ENCODE peak calls at places on chromosome 21, in nine cellular contexts. Y, O, S, L, U, N, G, A and F are unnamed samples.

GRCh38 chr21:33199516-33200217 is 30.1 kb upstream of the IFNAR2 start:
- DNase-seq in Y (peak), O (peak), S (peak), L (peak), U (peak), N (peak), G (peak), A (peak), F (peak)

GRCh38 chr21:44735821-44736220 is 24.4 kb upstream of the TSPEAR start:
- DNase-seq in Y (no peak), O (no peak), S (no peak), L (no peak), U (no peak), N (no peak), G (no peak), A (no peak), F (no peak)

GRCh38 chr21:29092102-29092959 is 18.9 kb upstream of the CCT8 start:
- DNase-seq in Y (no peak), O (no peak), S (no peak), L (no peak), U (no peak), N (no peak), G (no peak), A (no peak), F (no peak)

GRCh38 chr21:36658926-36659325 is 40.0 kb upstream of the SIM2 start:
- DNase-seq in Y (no peak), O (no peak), S (no peak), L (no peak), U (no peak), N (no peak), G (no peak), A (no peak), F (no peak)

GRCh38 chr21:40631201-40631600 is 215.8 kb downstream of the DSCAM start:
- DNase-seq in Y (no peak), O (no peak), S (no peak), L (no peak), U (no peak), N (no peak), G (no peak), A (no peak), F (no peak)

GRCh38 chr21:31252611-31253010 is 91.5 kb downstream of the TIAM1 start:
- DNase-seq in Y (no peak), O (no peak), S (no peak), L (no peak), U (no peak), N (no peak), G (no peak), A (no peak), F (no peak)

GRCh38 chr21:33937931-33938339 is 22.3 kb upstream of the ATP5PO start:
- DNase-seq in Y (no peak), O (peak), S (no peak), L (no peak), U (no peak), N (peak), G (no peak), A (no peak), F (no peak)

GRCh38 chr21:46667735-46668380 is 32.4 kb downstream of the PRMT2 start:
- DNase-seq in Y (peak), O (no peak), S (no peak), L (peak), U (peak), N (no peak), G (peak), A (no peak), F (no peak)

GRCh38 chr21:46256501-46256994 is 28.0 kb upstream of the LSS start:
- DNase-seq in Y (no peak), O (no peak), S (no peak), L (no peak), U (no peak), N (no peak), G (no peak), A (no peak), F (no peak)

GRCh38 chr21:36381841-36382589 is 3.2 kb upstream of the CHAF1B start:
- DNase-seq in Y (no peak), O (no peak), S (no peak), L (no peak), U (no peak), N (no peak), G (no peak), A (no peak), F (no peak)

GRCh38 chr21:36096398-36097290 is 26.8 kb downstream of the CBR1 start:
- DNase-seq in Y (peak), O (no peak), S (no peak), L (no peak), U (no peak), N (no peak), G (no peak), A (no peak), F (no peak)

GRCh38 chr21:16535100-16535418 is 805.3 kb downstream of the USP25 start:
- DNase-seq in Y (no peak), O (no peak), S (peak), L (no peak), U (no peak), N (no peak), G (peak), A (peak), F (no peak)

GRCh38 chr21:31634993-31635392 is 24.5 kb upstream of the SOD1 start:
- DNase-seq in Y (no peak), O (no peak), S (no peak), L (no peak), U (no peak), N (no peak), G (no peak), A (no peak), F (no peak)